ENCODE peak calls at places on chromosome 6, in nine cellular contexts. C is thoracic aorta; B is cardiac muscle cell; L is DND-41; X is transverse colon; K is CD8-positive, alpha-beta T cell; U is endodermal cell; M is pancreas; N is ascending aorta. G is an unnamed sample.
A peak's percentile ranks its signal among the peaks of the same experiment; 100 is the strongest.

GRCh38 chr6:35082046-35082732 is 59.0 kb downstream of the TCP11 start:
- DNase-seq in B (no peak), L (no peak), K (no peak), M (no peak), N (peak; percentile 47), X (peak; percentile 4), C (no peak), U (peak; percentile 56), G (no peak)

GRCh38 chr6:30463651-30464618 is 25.4 kb upstream of the HLA-E start:
- DNase-seq in U (no peak), X (peak; percentile 61), N (no peak), M (no peak), L (peak; percentile 76), K (peak; percentile 72), B (peak; percentile 42), C (no peak), G (no peak)

GRCh38 chr6:93059911-93060310 is 359.4 kb downstream of the EPHA7 start:
- DNase-seq in C (no peak), M (no peak), L (no peak), K (no peak), N (no peak), X (no peak), U (no peak), B (no peak), G (no peak)

GRCh38 chr6:164085086-164085485 is 670.6 kb downstream of the QKI start:
- DNase-seq in L (no peak), M (no peak), K (no peak), U (no peak), C (no peak), N (no peak), X (no peak), B (no peak), G (no peak)

GRCh38 chr6:81894788-81895221 is 142.3 kb upstream of the TENT5A start:
- DNase-seq in K (no peak), L (no peak), M (no peak), B (peak; percentile 22), C (no peak), N (no peak), U (peak; percentile 47), X (no peak), G (no peak)

GRCh38 chr6:97068211-97068610 is 143.7 kb downstream of the KLHL32 start:
- DNase-seq in B (peak; percentile 67), K (no peak), C (no peak), N (no peak), L (no peak), U (no peak), X (no peak), M (no peak), G (no peak)

GRCh38 chr6:39493717-39494116 is 171.2 kb upstream of the KCNK16 start:
- DNase-seq in U (no peak), N (no peak), L (no peak), B (peak; percentile 75), C (no peak), K (no peak), X (no peak), M (no peak), G (no peak)

GRCh38 chr6:3594196-3594595 is 137.3 kb upstream of the SLC22A23 start:
- DNase-seq in C (no peak), N (no peak), L (no peak), K (no peak), U (no peak), X (no peak), B (no peak), M (no peak), G (no peak)

GRCh38 chr6:111794300-111794699 is 79.0 kb downstream of the FYN start:
- DNase-seq in U (no peak), C (no peak), B (no peak), M (no peak), L (no peak), X (no peak), N (no peak), K (no peak), G (no peak)
- H3K27ac ChIP-seq in U (no peak overlapping the region), C (no peak overlapping the region), B (no peak overlapping the region), M (no peak overlapping the region), L (no peak overlapping the region), X (no peak overlapping the region), N (no peak overlapping the region), K (peak overlapping the region; percentile 53), G (no peak overlapping the region)

GRCh38 chr6:154535146-154535545 is 24.7 kb upstream of the CNKSR3 start:
- DNase-seq in M (no peak), N (no peak), K (no peak), B (peak; percentile 41), C (no peak), L (no peak), X (no peak), U (no peak), G (no peak)

GRCh38 chr6:154537942-154538341 is 27.5 kb upstream of the CNKSR3 start:
- DNase-seq in C (no peak), N (no peak), L (no peak), X (no peak), U (no peak), K (no peak), M (no peak), B (no peak), G (no peak)

GRCh38 chr6:154536922-154537449 is 26.5 kb upstream of the CNKSR3 start:
- DNase-seq in X (no peak), L (no peak), N (no peak), B (no peak), K (no peak), U (no peak), C (no peak), M (no peak), G (no peak)

GRCh38 chr6:154537486-154537885 is 27.0 kb upstream of the CNKSR3 start:
- DNase-seq in K (no peak), U (peak; percentile 67), N (no peak), B (no peak), L (no peak), X (peak; percentile 33), C (no peak), M (no peak), G (no peak)

DNA sequence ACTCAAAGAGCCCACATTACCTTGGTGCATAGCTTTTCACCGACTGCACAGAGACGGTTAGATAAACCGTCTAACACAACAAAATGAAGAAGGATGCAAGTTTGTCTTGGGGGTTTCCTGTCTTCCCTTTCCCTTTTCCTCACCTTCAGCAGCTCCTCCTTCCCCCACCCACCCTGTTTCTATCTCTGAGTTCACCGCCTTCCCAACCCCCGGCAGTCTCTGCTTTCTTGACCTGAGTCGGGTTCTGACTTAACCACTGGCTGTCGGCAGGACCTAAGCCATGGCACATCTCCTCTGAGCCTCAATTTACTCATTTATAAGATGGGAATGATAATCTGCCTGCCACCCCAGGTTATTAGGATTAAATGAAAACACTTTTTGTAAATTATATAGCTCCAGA is 25.8 kb upstream of the CNKSR3 start:
- DNase-seq in K (no peak), L (no peak), C (no peak), U (no peak), B (no peak), X (no peak), N (no peak), M (no peak), G (no peak)
- TF ChIP-seq CTCF in K (no peak), L (no peak), C (no peak), U (no peak), B (no peak), X (no peak), N (no peak), M (no peak), G (no peak)

GRCh38 chr6:61200444-61200843 is 1085.6 kb downstream of the KHDRBS2 start:
- DNase-seq in M (no peak), L (no peak), X (no peak), B (no peak), N (no peak), U (peak; percentile 46), C (no peak), K (no peak), G (no peak)

GRCh38 chr6:61203966-61204496 is 1082.0 kb downstream of the KHDRBS2 start:
- DNase-seq in L (no peak), N (no peak), X (no peak), U (no peak), M (no peak), B (no peak), K (no peak), C (no peak), G (no peak)
- H3K9me3 ChIP-seq in L (peaks cover 25% of the 10 kb centered on the region), N (no peaks in the 10 kb centered on the region), X (no peaks in the 10 kb centered on the region), U (peaks cover 14% of the 10 kb centered on the region), M (no peaks in the 10 kb centered on the region), B (no peaks in the 10 kb centered on the region), K (peaks cover 4% of the 10 kb centered on the region), C (no peaks in the 10 kb centered on the region), G (no peaks in the 10 kb centered on the region)

GRCh38 chr6:1612902-1613301 is 3.2 kb downstream of the FOXC1 start:
- DNase-seq in U (peak; percentile 36), B (peak; percentile 68), L (no peak), M (no peak), K (no peak), N (peak; percentile 60), X (no peak), C (no peak), G (no peak)

GRCh38 chr6:1611572-1612385 is 2.1 kb downstream of the FOXC1 start:
- DNase-seq in M (no peak), K (no peak), X (no peak), L (no peak), N (peak; percentile 64), B (peak; percentile 50), U (peak; percentile 88), C (no peak), G (no peak)

GRCh38 chr6:1613631-1614447 is 4.1 kb downstream of the FOXC1 start:
- DNase-seq in N (peak; percentile 64), K (no peak), M (no peak), C (no peak), L (no peak), X (no peak), B (peak; percentile 55), U (peak; percentile 92), G (no peak)

GRCh38 chr6:1611322-1611571 is 1.5 kb downstream of the FOXC1 start:
- DNase-seq in B (peak; percentile 62), U (no peak), X (no peak), K (no peak), L (no peak), N (peak; percentile 59), M (no peak), C (no peak), G (peak; percentile 68)

DNA sequence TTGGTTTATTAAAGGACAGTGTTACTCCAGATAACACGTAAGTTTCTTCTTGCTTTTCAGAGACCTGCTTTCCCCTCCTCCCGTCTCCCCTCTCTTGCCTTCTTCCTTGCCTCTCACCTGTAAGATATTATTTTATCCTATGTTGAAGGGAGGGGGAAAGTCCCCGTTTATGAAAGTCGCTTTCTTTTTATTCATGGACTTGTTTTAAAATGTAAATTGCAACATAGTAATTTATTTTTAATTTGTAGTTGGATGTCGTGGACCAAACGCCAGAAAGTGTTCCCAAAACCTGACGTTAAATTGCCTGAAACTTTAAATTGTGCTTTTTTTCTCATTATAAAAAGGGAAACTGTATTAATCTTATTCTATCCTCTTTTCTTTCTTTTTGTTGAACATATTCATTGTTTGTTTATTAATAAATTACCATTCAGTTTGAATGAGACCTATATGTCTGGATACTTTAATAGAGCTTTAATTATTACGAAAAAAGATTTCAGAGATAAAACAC is 2.7 kb downstream of the FOXC1 start:
- DNase-seq in K (no peak), X (no peak), L (no peak), M (no peak), B (no peak), C (no peak), U (peak; percentile 29), N (no peak), G (no peak)
- H3K27ac ChIP-seq in K (no peak overlapping the region), X (no peak overlapping the region), L (no peak overlapping the region), M (no peak overlapping the region), B (no peak overlapping the region), C (peak overlapping the region; percentile 98), U (no peak overlapping the region), N (peak overlapping the region; percentile 96), G (no peak overlapping the region)

G was measured in WERI-Rb-1.